ENCODE peak calls at places on chromosomes 5 and 9, in six cellular contexts. One of them, this sample, is unnamed. For H3K4me1, the result is how much of the 10 kb centered on the place peaks cover.

GRCh38 chr9:117957267-117957666 is 253.1 kb downstream of the TLR4 start:
- DNase-seq in endothelial cell of umbilical vein: no peak
- DNase-seq in spleen: no peak
- DNase-seq in breast epithelium: peak
- DNase-seq in sigmoid colon: no peak
- DNase-seq in transverse colon: no peak
- DNase-seq in this sample: no peak

GRCh38 chr5:176542596-176543427 is 5.6 kb upstream of the RNF44 start:
- DNase-seq in endothelial cell of umbilical vein: no peak
- DNase-seq in sigmoid colon: no peak
- DNase-seq in breast epithelium: no peak
- DNase-seq in transverse colon: no peak
- DNase-seq in spleen: peak
- DNase-seq in this sample: no peak

GRCh38 chr9:83012160-83012559 is 50.8 kb downstream of the RASEF start:
- DNase-seq in transverse colon: no peak
- DNase-seq in spleen: no peak
- DNase-seq in breast epithelium: no peak
- DNase-seq in endothelial cell of umbilical vein: no peak
- DNase-seq in sigmoid colon: no peak
- DNase-seq in this sample: no peak

GRCh38 chr5:71751422-71751821 is 32.3 kb downstream of the CARTPT start:
- DNase-seq in spleen: no peak
- DNase-seq in endothelial cell of umbilical vein: no peak
- DNase-seq in transverse colon: no peak
- DNase-seq in breast epithelium: no peak
- DNase-seq in sigmoid colon: no peak
- DNase-seq in this sample: no peak

GRCh38 chr5:147578228-147579024 is 68.6 kb upstream of the DPYSL3 start:
- DNase-seq in breast epithelium: no peak
- DNase-seq in spleen: no peak
- DNase-seq in transverse colon: no peak
- DNase-seq in sigmoid colon: no peak
- DNase-seq in endothelial cell of umbilical vein: peak
- DNase-seq in this sample: no peak

GRCh38 chr5:81748556-81748955 is 2.3 kb downstream of the SSBP2 start:
- DNase-seq in breast epithelium: no peak
- DNase-seq in endothelial cell of umbilical vein: peak
- DNase-seq in spleen: no peak
- DNase-seq in sigmoid colon: no peak
- DNase-seq in transverse colon: no peak
- DNase-seq in this sample: no peak

GRCh38 chr9:120904999-120905793 is 21.4 kb downstream of the TRAF1 start:
- DNase-seq in spleen: no peak
- DNase-seq in sigmoid colon: no peak
- DNase-seq in breast epithelium: no peak
- DNase-seq in endothelial cell of umbilical vein: no peak
- DNase-seq in transverse colon: no peak
- DNase-seq in this sample: no peak

GRCh38 chr5:168409601-168410458 is 76.4 kb upstream of the RARS1 start:
- DNase-seq in endothelial cell of umbilical vein: no peak
- DNase-seq in transverse colon: no peak
- DNase-seq in spleen: peak
- DNase-seq in breast epithelium: no peak
- DNase-seq in sigmoid colon: peak
- DNase-seq in this sample: no peak

GRCh38 chr9:98522487-98522886 is 186.2 kb downstream of the GABBR2 start:
- DNase-seq in spleen: no peak
- DNase-seq in transverse colon: no peak
- DNase-seq in sigmoid colon: no peak
- DNase-seq in breast epithelium: no peak
- DNase-seq in endothelial cell of umbilical vein: peak
- DNase-seq in this sample: no peak

GRCh38 chr5:103829585-103829984 is 267.0 kb upstream of the NUDT12 start:
- DNase-seq in sigmoid colon: no peak
- DNase-seq in transverse colon: no peak
- DNase-seq in endothelial cell of umbilical vein: no peak
- DNase-seq in breast epithelium: no peak
- DNase-seq in spleen: no peak
- DNase-seq in this sample: no peak

GRCh38 chr5:111167551-111167950 is 56.6 kb upstream of the CAMK4 start:
- DNase-seq in spleen: no peak
- DNase-seq in sigmoid colon: no peak
- DNase-seq in breast epithelium: no peak
- DNase-seq in endothelial cell of umbilical vein: no peak
- DNase-seq in transverse colon: no peak
- DNase-seq in this sample: no peak

GRCh38 chr5:104363567-104363966 is 801.0 kb upstream of the NUDT12 start:
- DNase-seq in spleen: no peak
- DNase-seq in endothelial cell of umbilical vein: no peak
- DNase-seq in transverse colon: no peak
- DNase-seq in breast epithelium: no peak
- DNase-seq in sigmoid colon: no peak
- DNase-seq in this sample: no peak

GRCh38 chr9:83472221-83472665 is 66.0 kb downstream of the FRMD3 start:
- DNase-seq in transverse colon: peak
- DNase-seq in spleen: no peak
- DNase-seq in endothelial cell of umbilical vein: no peak
- DNase-seq in breast epithelium: no peak
- DNase-seq in sigmoid colon: no peak
- DNase-seq in this sample: no peak

GRCh38 chr9:122221223-122221811 is 7.4 kb downstream of the LHX6 start:
- DNase-seq in endothelial cell of umbilical vein: no peak
- DNase-seq in sigmoid colon: no peak
- DNase-seq in breast epithelium: no peak
- DNase-seq in transverse colon: no peak
- DNase-seq in spleen: no peak
- DNase-seq in this sample: no peak

GRCh38 chr5:157497875-157498611 is 38.0 kb downstream of the NIPAL4 start:
- DNase-seq in sigmoid colon: peak
- DNase-seq in spleen: no peak
- DNase-seq in breast epithelium: no peak
- DNase-seq in endothelial cell of umbilical vein: no peak
- DNase-seq in transverse colon: no peak
- DNase-seq in this sample: no peak

GRCh38 chr5:142007237-142007544 is 5.6 kb downstream of the GNPDA1 start:
- DNase-seq in transverse colon: no peak
- DNase-seq in sigmoid colon: no peak
- DNase-seq in spleen: no peak
- DNase-seq in breast epithelium: no peak
- DNase-seq in endothelial cell of umbilical vein: no peak
- DNase-seq in this sample: no peak

GRCh38 chr5:158770506-158770905 is 329.2 kb downstream of the EBF1 start:
- DNase-seq in endothelial cell of umbilical vein: no peak
- DNase-seq in breast epithelium: no peak
- DNase-seq in sigmoid colon: no peak
- DNase-seq in transverse colon: no peak
- DNase-seq in spleen: no peak
- DNase-seq in this sample: no peak

GRCh38 chr5:126973193-126973592 is 57.2 kb downstream of the MARCHF3 start:
- DNase-seq in spleen: peak
- DNase-seq in endothelial cell of umbilical vein: no peak
- DNase-seq in breast epithelium: no peak
- DNase-seq in transverse colon: no peak
- DNase-seq in sigmoid colon: no peak
- DNase-seq in this sample: no peak

GRCh38 chr5:40089269-40089668 is 590.4 kb upstream of the PTGER4 start:
- DNase-seq in spleen: no peak
- DNase-seq in endothelial cell of umbilical vein: no peak
- DNase-seq in transverse colon: no peak
- DNase-seq in breast epithelium: no peak
- DNase-seq in sigmoid colon: no peak
- DNase-seq in this sample: no peak

GRCh38 chr5:72478684-72479083 is 28.5 kb downstream of the ZNF366 start:
- DNase-seq in spleen: no peak
- DNase-seq in endothelial cell of umbilical vein: peak
- DNase-seq in sigmoid colon: no peak
- DNase-seq in transverse colon: no peak
- DNase-seq in breast epithelium: no peak
- DNase-seq in this sample: no peak

GRCh38 chr5:174528821-174529544 is 195.4 kb upstream of the MSX2 start:
- DNase-seq in breast epithelium: no peak
- DNase-seq in spleen: no peak
- DNase-seq in transverse colon: no peak
- DNase-seq in sigmoid colon: no peak
- DNase-seq in endothelial cell of umbilical vein: no peak
- DNase-seq in this sample: no peak

GRCh38 chr5:171630047-171630669 is 155.5 kb upstream of the SMIM23 start:
- DNase-seq in breast epithelium: no peak
- DNase-seq in spleen: no peak
- DNase-seq in endothelial cell of umbilical vein: peak
- DNase-seq in sigmoid colon: peak
- DNase-seq in transverse colon: peak
- DNase-seq in this sample: peak

GRCh38 chr9:34615132-34615531 is 3.2 kb upstream of the RPP25L start:
- DNase-seq in transverse colon: no peak
- DNase-seq in endothelial cell of umbilical vein: no peak
- DNase-seq in sigmoid colon: no peak
- DNase-seq in spleen: no peak
- DNase-seq in breast epithelium: no peak
- DNase-seq in this sample: no peak

GRCh38 chr9:34611251-34611810 is 566 bp downstream of the RPP25L start:
- DNase-seq in transverse colon: no peak
- DNase-seq in spleen: no peak
- DNase-seq in breast epithelium: no peak
- DNase-seq in endothelial cell of umbilical vein: no peak
- DNase-seq in sigmoid colon: peak
- DNase-seq in this sample: no peak

GRCh38 chr9:34610434-34611206 is 1.3 kb downstream of the RPP25L start:
- DNase-seq in endothelial cell of umbilical vein: no peak
- DNase-seq in spleen: peak
- DNase-seq in sigmoid colon: no peak
- DNase-seq in breast epithelium: no peak
- DNase-seq in transverse colon: no peak
- DNase-seq in this sample: no peak

GRCh38 chr9:34612788-34613390 is 992 bp upstream of the RPP25L start:
- DNase-seq in endothelial cell of umbilical vein: peak
- DNase-seq in transverse colon: peak
- DNase-seq in spleen: peak
- DNase-seq in sigmoid colon: peak
- DNase-seq in breast epithelium: peak
- DNase-seq in this sample: peak

GRCh38 chr9:34611811-34612787 is at the start of gene RPP25L:
- DNase-seq in sigmoid colon: peak
- DNase-seq in endothelial cell of umbilical vein: peak
- DNase-seq in breast epithelium: peak
- DNase-seq in spleen: peak
- DNase-seq in transverse colon: peak
- DNase-seq in this sample: no peak
- TF ChIP-seq POLR2A in sigmoid colon: peak
- TF ChIP-seq POLR2A in endothelial cell of umbilical vein: peak
- TF ChIP-seq POLR2A in breast epithelium: peak
- TF ChIP-seq POLR2A in spleen: peak
- TF ChIP-seq POLR2A in transverse colon: peak
- TF ChIP-seq POLR2A in this sample: peak

DNA sequence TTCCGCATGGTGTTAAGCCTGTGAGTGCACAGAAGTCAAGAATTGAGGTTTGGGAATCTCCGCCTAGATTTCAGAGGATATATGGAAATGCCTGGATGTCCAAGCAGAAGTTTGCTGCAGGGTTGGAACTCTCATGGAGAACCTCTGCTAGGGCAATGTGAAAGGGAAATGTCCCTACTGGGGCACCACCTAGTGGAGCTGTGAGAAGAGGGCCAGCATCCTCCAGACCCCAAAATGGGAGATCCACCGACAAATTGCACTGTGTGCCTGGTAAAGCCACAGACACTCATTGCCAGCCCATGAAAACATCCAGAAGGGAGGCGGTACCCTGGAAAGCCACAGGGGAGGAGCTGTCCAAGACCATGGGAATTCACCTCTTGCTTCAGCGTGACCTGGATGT is 3.6 kb upstream of the SAXO1 start:
- DNase-seq in breast epithelium: no peak
- DNase-seq in spleen: no peak
- DNase-seq in endothelial cell of umbilical vein: no peak
- DNase-seq in transverse colon: no peak
- DNase-seq in sigmoid colon: no peak
- DNase-seq in this sample: no peak
- H3K4me1 ChIP-seq in breast epithelium: under half
- H3K4me1 ChIP-seq in spleen: under half
- H3K4me1 ChIP-seq in endothelial cell of umbilical vein: under half
- H3K4me1 ChIP-seq in transverse colon: under half
- H3K4me1 ChIP-seq in sigmoid colon: under half
- H3K4me1 ChIP-seq in this sample: under half

DNA sequence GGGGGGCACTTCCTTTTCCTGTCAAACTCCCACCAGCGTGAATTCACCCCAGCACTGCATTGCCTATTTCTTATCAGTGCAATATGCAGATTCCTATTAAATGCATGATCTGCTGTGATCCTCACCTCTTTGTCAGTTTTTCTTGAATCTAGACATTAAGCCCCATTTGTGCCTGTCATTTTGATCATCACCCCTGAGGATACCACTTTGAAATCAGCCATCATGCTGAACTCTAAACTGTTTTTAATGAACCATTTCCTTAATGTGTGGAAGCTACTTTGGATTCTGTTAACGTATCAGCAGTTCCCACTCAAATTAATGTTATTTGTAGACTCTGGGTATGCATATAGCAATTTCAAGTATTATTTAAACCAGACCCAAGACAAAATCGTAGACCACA is 212.4 kb downstream of the PDZD2 start:
- DNase-seq in transverse colon: no peak
- DNase-seq in breast epithelium: no peak
- DNase-seq in sigmoid colon: no peak
- DNase-seq in endothelial cell of umbilical vein: no peak
- DNase-seq in spleen: no peak
- DNase-seq in this sample: no peak
- TF ChIP-seq POLR2AphosphoS5 in transverse colon: no peak
- TF ChIP-seq POLR2AphosphoS5 in breast epithelium: no peak
- TF ChIP-seq POLR2AphosphoS5 in sigmoid colon: no peak
- TF ChIP-seq POLR2AphosphoS5 in endothelial cell of umbilical vein: no peak
- TF ChIP-seq POLR2AphosphoS5 in spleen: no peak
- TF ChIP-seq POLR2AphosphoS5 in this sample: no peak

DNA sequence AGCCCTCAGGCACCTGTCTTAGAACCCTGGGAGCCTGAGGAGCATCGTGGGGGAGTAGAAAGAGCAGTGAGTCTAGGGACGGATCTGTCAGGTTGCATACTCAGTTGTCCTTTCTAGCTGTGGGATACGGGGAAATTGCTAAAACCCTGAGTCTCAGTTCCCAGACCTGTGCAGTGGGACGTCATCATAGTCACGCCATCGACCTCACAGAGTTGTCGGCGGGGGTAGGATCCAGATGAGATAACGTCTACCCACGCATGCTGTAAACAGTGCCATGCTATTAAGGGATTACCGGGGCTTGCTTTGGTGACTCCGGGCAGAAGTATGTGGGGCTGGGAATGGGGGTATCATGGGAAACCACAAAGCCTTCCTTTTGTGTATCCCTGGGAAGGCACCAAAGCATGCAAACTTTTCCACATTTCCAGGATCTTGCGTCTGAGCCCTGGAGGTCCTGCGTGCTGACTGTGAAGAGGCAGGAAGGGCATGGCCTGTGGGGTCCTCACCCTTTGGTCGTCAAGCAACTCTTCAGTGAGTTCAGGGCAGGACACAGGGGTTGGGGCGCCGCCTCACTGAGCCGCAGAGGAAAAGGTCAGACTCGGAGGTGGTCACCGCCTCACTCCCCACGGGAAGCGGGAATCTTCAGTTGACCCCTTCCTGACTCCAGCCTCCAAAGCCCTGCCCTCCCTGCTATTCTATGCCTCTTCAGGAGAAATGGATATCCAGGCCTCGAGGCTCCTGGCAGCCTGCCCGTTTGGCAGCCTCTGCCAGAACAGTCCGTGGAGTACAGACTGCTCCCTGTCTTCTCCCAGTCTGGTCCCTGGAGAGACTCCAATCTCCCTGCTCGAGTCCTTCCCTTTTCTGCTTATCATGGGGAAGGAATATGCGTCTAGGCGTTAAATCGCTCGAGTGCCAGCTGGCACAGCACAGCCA is 186.8 kb upstream of the KLF9 start:
- DNase-seq in sigmoid colon: peak
- DNase-seq in breast epithelium: peak
- DNase-seq in spleen: peak
- DNase-seq in endothelial cell of umbilical vein: peak
- DNase-seq in transverse colon: peak
- DNase-seq in this sample: peak
- TF ChIP-seq POLR2A in sigmoid colon: no peak
- TF ChIP-seq POLR2A in breast epithelium: no peak
- TF ChIP-seq POLR2A in spleen: no peak
- TF ChIP-seq POLR2A in endothelial cell of umbilical vein: no peak
- TF ChIP-seq POLR2A in transverse colon: no peak
- TF ChIP-seq POLR2A in this sample: peak